ENCODE peak calls at places on chromosomes 13 and 19, in five cellular contexts. K is left lung; V is A549; E is prostate gland; J is effector memory CD4-positive, alpha-beta T cell. U is an unnamed sample. For H3K4me1, the result is how much of the 10 kb centered on the place peaks cover.

GRCh38 chr13:53198699-53199098 is 170.1 kb downstream of the OLFM4 start:
- DNase-seq in K (no peak), V (no peak), E (no peak), J (no peak), U (no peak)

GRCh38 chr19:18049390-18049789 is 37.3 kb downstream of the IL12RB1 start:
- DNase-seq in K (peak), V (no peak), E (peak), J (no peak), U (no peak)

GRCh38 chr13:31172535-31172934 is 10.8 kb upstream of the HSPH1 start:
- DNase-seq in K (no peak), V (peak), E (no peak), J (no peak), U (no peak)

GRCh38 chr13:49958321-49958720 is 22.2 kb upstream of the SPRYD7 start:
- DNase-seq in K (no peak), V (no peak), E (no peak), J (no peak), U (no peak)

GRCh38 chr19:49347835-49348234 is 12.6 kb downstream of the CD37 start:
- DNase-seq in K (no peak), V (peak), E (no peak), J (no peak), U (no peak)

GRCh38 chr13:98564204-98564603 is 12.7 kb downstream of the STK24 start:
- DNase-seq in K (no peak), V (no peak), E (no peak), J (no peak), U (no peak)

GRCh38 chr13:83190020-83190419 is 692.3 kb downstream of the SLITRK1 start:
- DNase-seq in K (no peak), V (no peak), E (no peak), J (no peak), U (no peak)

GRCh38 chr19:54026656-54027055 is 35.2 kb downstream of the CACNG6 start:
- DNase-seq in K (no peak), V (no peak), E (no peak), J (no peak), U (no peak)

GRCh38 chr19:3121396-3121795 is 14.4 kb upstream of the GNA15 start:
- DNase-seq in K (no peak), V (no peak), E (no peak), J (no peak), U (no peak)

GRCh38 chr19:29098863-29099481 is 114.0 kb downstream of the UQCRFS1 start:
- DNase-seq in K (peak), V (peak), E (no peak), J (no peak), U (no peak)

GRCh38 chr13:99384468-99384867 is 77.3 kb upstream of the GPR183 start:
- DNase-seq in K (no peak), V (no peak), E (no peak), J (no peak), U (no peak)

GRCh38 chr13:111202745-111203144 is 87.6 kb downstream of the ARHGEF7 start:
- DNase-seq in K (no peak), V (peak), E (no peak), J (no peak), U (no peak)

GRCh38 chr13:40993119-40993518 is 26.0 kb downstream of the ELF1 start:
- DNase-seq in K (no peak), V (no peak), E (no peak), J (no peak), U (no peak)

GRCh38 chr13:61183670-61184069 is 232.0 kb downstream of the PCDH20 start:
- DNase-seq in K (no peak), V (no peak), E (no peak), J (no peak), U (no peak)

GRCh38 chr13:102724923-102725322 is 30.1 kb upstream of the METTL21C start:
- DNase-seq in K (no peak), V (peak), E (no peak), J (no peak), U (no peak)

GRCh38 chr19:10412257-10412977 is 7.9 kb upstream of the PDE4A start:
- DNase-seq in K (no peak), V (no peak), E (no peak), J (no peak), U (no peak)

GRCh38 chr19:3511506-3512251 is 5.6 kb downstream of the FZR1 start:
- DNase-seq in K (no peak), V (no peak), E (no peak), J (no peak), U (no peak)

GRCh38 chr19:48332351-48332661 is 7.0 kb downstream of the EMP3 start:
- DNase-seq in K (no peak), V (no peak), E (no peak), J (no peak), U (no peak)
- H3K4me1 ChIP-seq in K (half or more), V (under half), E (under half), J (half or more), U (half or more)

GRCh38 chr19:58476498-58477015 is 405 bp downstream of the ZNF446 start:
- DNase-seq in K (no peak), V (no peak), E (no peak), J (no peak), U (no peak)

GRCh38 chr19:58477871-58478270 is 1.7 kb downstream of the ZNF446 start:
- DNase-seq in K (no peak), V (no peak), E (no peak), J (no peak), U (no peak)

GRCh38 chr19:58475714-58476497 is at the start of gene ZNF446:
- DNase-seq in K (peak), V (peak), E (peak), J (peak), U (peak)

GRCh38 chr19:58474997-58475713 is 997 bp upstream of the ZNF446 start:
- DNase-seq in K (no peak), V (no peak), E (no peak), J (no peak), U (no peak)

GRCh38 chr19:58477130-58477529 is 978 bp downstream of the ZNF446 start:
- DNase-seq in K (no peak), V (no peak), E (no peak), J (no peak), U (no peak)
- H3K4me3 ChIP-seq in K (no peak), V (peak), E (no peak), J (no peak), U (no peak)

GRCh38 chr19:47322048-47322447 is 9.9 kb upstream of the C5AR2 start:
- DNase-seq in K (no peak), V (no peak), E (no peak), J (no peak), U (no peak)

GRCh38 chr19:47316513-47316912 is 6.9 kb downstream of the C5AR1 start:
- DNase-seq in K (no peak), V (no peak), E (no peak), J (no peak), U (no peak)

GRCh38 chr19:47321582-47321981 is 10.4 kb upstream of the C5AR2 start:
- DNase-seq in K (no peak), V (no peak), E (no peak), J (no peak), U (no peak)

GRCh38 chr19:47323872-47324271 is 8.1 kb upstream of the C5AR2 start:
- DNase-seq in K (no peak), V (no peak), E (no peak), J (no peak), U (no peak)

GRCh38 chr19:47319923-47320871 is 10.5 kb downstream of the C5AR1 start:
- DNase-seq in K (no peak), V (no peak), E (no peak), J (no peak), U (no peak)
- H3K4me1 ChIP-seq in K (half or more), V (under half), E (under half), J (under half), U (under half)

DNA sequence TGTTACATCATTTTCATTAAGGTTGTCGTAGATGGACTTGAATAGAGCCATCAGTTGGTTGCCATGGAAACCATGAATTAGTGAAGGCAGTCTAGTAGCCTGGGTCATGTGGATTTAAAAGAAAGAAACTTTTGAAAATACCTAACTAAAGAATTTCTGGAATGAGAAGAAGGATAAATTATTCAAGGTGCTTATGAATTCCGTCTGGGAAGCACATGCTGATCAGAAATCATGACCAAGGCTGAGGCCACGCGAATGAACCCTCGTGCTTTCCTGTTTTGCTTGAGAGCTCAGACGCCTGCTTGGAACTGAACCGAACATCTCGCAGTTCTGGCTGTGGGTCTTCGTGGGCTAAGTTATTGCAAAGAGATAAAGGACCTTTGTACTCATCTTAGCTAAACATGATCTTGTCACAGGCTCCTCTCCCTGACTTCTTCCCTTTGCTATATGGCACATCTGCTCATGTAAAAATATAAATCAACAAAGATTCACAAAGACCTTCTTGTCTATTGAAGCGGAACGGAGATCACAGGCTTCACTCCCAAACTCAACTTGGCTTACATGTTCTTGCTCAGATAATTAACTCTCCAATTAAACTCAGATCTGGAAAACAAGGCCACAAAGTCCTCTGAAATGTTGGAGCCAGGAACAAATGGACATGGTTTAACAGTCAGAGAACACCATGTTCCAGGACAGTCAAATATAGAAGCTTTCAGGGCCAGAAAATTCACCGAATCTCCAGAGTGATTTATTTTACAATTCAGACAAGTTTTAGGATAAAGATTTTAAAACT is 140.1 kb downstream of the NUFIP1 start:
- DNase-seq in K (no peak), V (no peak), E (peak), J (no peak), U (no peak)
- H3K4me3 ChIP-seq in K (no peak), V (no peak), E (no peak), J (no peak), U (no peak)

GRCh38 chr13:113852536-113853517 is 11.0 kb downstream of the GAS6 start:
- DNase-seq in K (peak), V (no peak), E (no peak), J (no peak), U (no peak)

GRCh38 chr13:113855012-113855921 is 8.6 kb downstream of the GAS6 start:
- DNase-seq in K (no peak), V (no peak), E (no peak), J (no peak), U (no peak)

GRCh38 chr13:113855931-113856715 is 7.8 kb downstream of the GAS6 start:
- DNase-seq in K (no peak), V (no peak), E (no peak), J (no peak), U (peak)

GRCh38 chr13:113853518-113854237 is 10.2 kb downstream of the GAS6 start:
- DNase-seq in K (peak), V (no peak), E (no peak), J (no peak), U (no peak)

DNA sequence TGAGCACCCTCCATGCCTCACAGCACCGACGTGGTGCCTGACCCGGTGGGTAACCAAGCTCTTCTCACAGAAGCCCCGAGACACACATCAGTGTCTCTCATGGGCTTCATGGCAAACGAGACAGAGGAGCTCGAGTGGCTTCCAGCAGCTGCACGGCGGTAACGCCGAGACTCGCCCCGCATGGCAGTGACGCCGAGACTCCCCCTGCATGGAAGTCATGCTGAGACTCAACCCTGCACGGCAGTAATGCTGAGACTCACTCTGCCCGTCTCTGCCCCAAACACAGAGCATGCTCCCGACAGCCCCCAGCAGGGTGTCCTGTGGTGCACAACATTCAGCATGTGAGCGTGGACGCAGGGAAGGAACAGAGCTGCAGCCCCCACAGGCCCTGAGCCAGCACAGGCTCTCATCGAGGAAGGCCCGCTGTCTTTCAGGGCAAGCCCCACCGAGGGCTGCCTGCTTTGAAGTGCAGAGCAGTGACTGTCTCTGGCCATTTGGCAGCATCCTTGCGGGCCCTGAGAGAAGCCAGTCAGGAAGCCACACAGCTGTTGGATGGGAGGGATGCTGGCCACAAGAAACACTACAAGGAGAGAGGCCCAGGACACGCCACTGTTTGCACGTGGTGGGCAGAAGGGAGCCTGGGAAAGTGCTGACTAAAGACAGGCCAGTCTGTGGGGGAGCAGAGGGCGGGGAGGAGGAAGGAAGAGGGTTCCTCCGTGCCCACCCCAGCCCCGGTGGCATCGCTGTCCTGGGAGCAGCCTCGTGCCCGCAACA is 9.5 kb downstream of the GAS6 start:
- DNase-seq in K (peak), V (no peak), E (no peak), J (no peak), U (peak)
- H3K4me1 ChIP-seq in K (under half), V (under half), E (under half), J (under half), U (under half)

GRCh38 chr19:38320969-38321339 is 1.3 kb downstream of the KCNK6 start:
- DNase-seq in K (no peak), V (no peak), E (no peak), J (no peak), U (no peak)
- H3K4me3 ChIP-seq in K (no peak), V (no peak), E (no peak), J (no peak), U (no peak)

GRCh38 chr19:55373318-55373992 is 3.2 kb upstream of the TMEM190 start:
- DNase-seq in K (no peak), V (no peak), E (no peak), J (no peak), U (no peak)
- H3K4me1 ChIP-seq in K (under half), V (half or more), E (under half), J (under half), U (under half)

GRCh38 chr19:55178781-55179569 is 1.1 kb downstream of the SYT5 start:
- DNase-seq in K (peak), V (peak), E (no peak), J (peak), U (peak)
- H3K4me3 ChIP-seq in K (peak), V (peak), E (no peak), J (peak), U (peak)

GRCh38 chr19:16370671-16371391 is 46.2 kb downstream of the KLF2 start:
- DNase-seq in K (no peak), V (no peak), E (no peak), J (no peak), U (peak)
- H3K4me1 ChIP-seq in K (half or more), V (under half), E (under half), J (half or more), U (half or more)

U was measured in CD8-positive, alpha-beta T cell.